ENCODE peak calls at places on chromosomes 11 and 22, in seven cellular contexts. E is sigmoid colon, N is IMR-90, T is adrenal gland, I is body of pancreas, O is ovary, H is HCT116. B is an unnamed sample. For H3K9me3, the result is how much of the 10 kb centered on the place peaks cover.

GRCh38 chr22:27170491-27170890 is 513.1 kb downstream of the MIAT start:
- DNase-seq in E (peak), N (peak), O (peak), T (peak), I (peak), H (peak), B (no peak)

GRCh38 chr22:43833286-43834240 is 21.5 kb upstream of the EFCAB6 start:
- DNase-seq in T (no peak), E (peak), O (no peak), H (no peak), N (no peak), I (no peak), B (no peak)

GRCh38 chr22:46031066-46031465 is 54.1 kb upstream of the WNT7B start:
- DNase-seq in E (peak), N (no peak), I (peak), O (peak), H (no peak), T (peak), B (no peak)

GRCh38 chr11:65803797-65804492 is 17.1 kb downstream of the OVOL1 start:
- DNase-seq in H (no peak), T (no peak), O (no peak), E (peak), I (no peak), N (no peak), B (peak)

GRCh38 chr11:97498891-97499290 is 1109.1 kb downstream of the JRKL start:
- DNase-seq in H (no peak), N (no peak), E (no peak), I (no peak), T (no peak), O (no peak), B (no peak)

GRCh38 chr22:43042101-43042780 is 27.3 kb upstream of the PACSIN2 start:
- DNase-seq in T (no peak), E (no peak), H (no peak), I (peak), N (peak), O (no peak), B (no peak)

GRCh38 chr22:49969751-49970527 is 9.4 kb downstream of the PIM3 start:
- DNase-seq in H (no peak), T (peak), I (peak), O (peak), E (peak), N (no peak), B (peak)

GRCh38 chr11:62193954-62194353 is 3.9 kb downstream of the SCGB1D1 start:
- DNase-seq in E (no peak), I (no peak), H (no peak), O (no peak), N (no peak), T (no peak), B (no peak)

GRCh38 chr11:57777969-57778317 is 16.3 kb downstream of the CTNND1 start:
- DNase-seq in N (no peak), O (no peak), E (no peak), T (no peak), H (no peak), I (peak), B (no peak)

GRCh38 chr22:46081831-46082210 is 68.5 kb upstream of the PPARA start:
- DNase-seq in N (no peak), T (peak), E (peak), I (peak), H (no peak), O (peak), B (peak)

GRCh38 chr22:20026204-20026908 is 5.4 kb downstream of the TANGO2 start:
- DNase-seq in N (no peak), I (no peak), E (no peak), H (no peak), O (no peak), T (no peak), B (no peak)

GRCh38 chr11:35377262-35377661 is 42.1 kb downstream of the SLC1A2 start:
- DNase-seq in E (no peak), T (no peak), N (no peak), H (no peak), I (no peak), O (no peak), B (no peak)

GRCh38 chr11:129273322-129273721 is 81.2 kb upstream of the ARHGAP32 start:
- DNase-seq in H (no peak), E (no peak), N (no peak), O (no peak), I (no peak), T (no peak), B (no peak)

GRCh38 chr22:38062782-38063181 is 5.6 kb downstream of the PICK1 start:
- DNase-seq in E (no peak), T (peak), N (no peak), H (no peak), I (no peak), O (no peak), B (no peak)

GRCh38 chr11:27795955-27796861 is 96.0 kb upstream of the BDNF start:
- DNase-seq in O (no peak), T (no peak), N (peak), E (no peak), H (no peak), I (no peak), B (no peak)

GRCh38 chr22:46293591-46294260 is 2.9 kb upstream of the GTSE1 start:
- DNase-seq in I (no peak), H (no peak), N (peak), T (peak), O (no peak), E (peak), B (peak)

GRCh38 chr11:96230686-96231085 is 112.3 kb downstream of the MAML2 start:
- DNase-seq in H (no peak), T (no peak), E (no peak), N (no peak), O (no peak), I (no peak), B (no peak)

GRCh38 chr11:75197512-75198277 is 42.9 kb upstream of the TPBGL start:
- DNase-seq in T (no peak), N (no peak), O (no peak), E (peak), I (no peak), H (no peak), B (no peak)

GRCh38 chr11:126338346-126339055 is 17.0 kb upstream of the ST3GAL4 start:
- DNase-seq in I (no peak), T (no peak), N (no peak), E (no peak), O (no peak), H (no peak), B (no peak)

GRCh38 chr11:32255876-32256275 is 165.0 kb downstream of the RCN1 start:
- DNase-seq in T (no peak), H (no peak), O (no peak), N (no peak), E (no peak), I (no peak), B (no peak)

GRCh38 chr22:41048791-41049717 is 43.3 kb upstream of the EP300 start:
- DNase-seq in I (peak), T (peak), H (no peak), E (peak), O (peak), N (peak), B (peak)

GRCh38 chr22:43399338-43399979 is 12.4 kb upstream of the MPPED1 start:
- DNase-seq in E (no peak), O (no peak), I (no peak), T (no peak), H (no peak), N (no peak), B (peak)

GRCh38 chr11:73995247-73995646 is 12.6 kb upstream of the UCP2 start:
- DNase-seq in T (no peak), E (no peak), I (no peak), H (no peak), N (peak), O (no peak), B (no peak)

GRCh38 chr11:112553340-112553739 is 292.7 kb upstream of the PLET1 start:
- DNase-seq in I (no peak), T (no peak), N (no peak), H (no peak), E (no peak), O (no peak), B (no peak)

GRCh38 chr11:46639197-46639839 is 22.0 kb downstream of the ATG13 start:
- DNase-seq in T (no peak), E (no peak), H (no peak), I (no peak), N (no peak), O (no peak), B (no peak)

GRCh38 chr11:1569251-1569780 is 2.8 kb downstream of the DUSP8 start:
- DNase-seq in I (peak), T (no peak), H (no peak), N (no peak), E (no peak), O (no peak), B (peak)

GRCh38 chr11:112524808-112525207 is 264.1 kb upstream of the PLET1 start:
- DNase-seq in O (no peak), E (peak), T (peak), N (no peak), I (peak), H (no peak), B (no peak)

GRCh38 chr11:130212431-130212961 is 52.9 kb downstream of the ST14 start:
- DNase-seq in I (no peak), N (no peak), T (no peak), H (no peak), E (peak), O (no peak), B (no peak)

GRCh38 chr11:11580831-11581492 is 40.8 kb downstream of the GALNT18 start:
- DNase-seq in I (no peak), T (peak), O (no peak), H (no peak), N (no peak), E (no peak), B (no peak)

GRCh38 chr22:11360632-11361031 is 4167.4 kb upstream of the OR11H1 start:
- DNase-seq in E (no peak), O (no peak), T (no peak), H (no peak), I (no peak), N (no peak), B (peak)

GRCh38 chr11:97956904-97957303 is 1063.8 kb upstream of the CNTN5 start:
- DNase-seq in H (no peak), I (no peak), E (no peak), T (no peak), N (no peak), O (no peak), B (no peak)

GRCh38 chr11:129704831-129705230 is 110.8 kb upstream of the TMEM45B start:
- DNase-seq in O (no peak), E (no peak), T (no peak), I (no peak), N (no peak), H (no peak), B (no peak)

GRCh38 chr22:24179478-24180210 is 1.6 kb upstream of the SUSD2 start:
- DNase-seq in E (no peak), T (no peak), I (no peak), O (no peak), N (no peak), H (no peak), B (peak)

GRCh38 chr22:42991010-42991651 is 23.8 kb downstream of the PACSIN2 start:
- DNase-seq in T (peak), E (peak), O (no peak), H (no peak), N (peak), I (peak), B (no peak)

GRCh38 chr11:128763224-128763623 is 69.4 kb downstream of the FLI1 start:
- DNase-seq in I (no peak), T (no peak), O (no peak), H (no peak), E (no peak), N (peak), B (no peak)

GRCh38 chr11:94796863-94797262 is 28.7 kb downstream of the AMOTL1 start:
- DNase-seq in O (no peak), T (no peak), H (no peak), E (no peak), I (no peak), N (no peak), B (no peak)

GRCh38 chr11:66847461-66848232 is 4.4 kb downstream of the RCE1 start:
- DNase-seq in H (no peak), O (peak), N (no peak), I (no peak), T (peak), E (peak), B (peak)

GRCh38 chr22:39518996-39519680 is 1.2 kb upstream of the ATF4 start:
- DNase-seq in O (no peak), E (no peak), T (peak), H (no peak), I (no peak), N (peak), B (no peak)

GRCh38 chr11:13134886-13135285 is 125.8 kb downstream of the RASSF10 start:
- DNase-seq in T (no peak), E (no peak), H (no peak), N (no peak), I (no peak), O (no peak), B (no peak)

GRCh38 chr22:37968452-37969251 is 15.2 kb downstream of the POLR2F start:
- DNase-seq in I (no peak), E (no peak), O (no peak), H (no peak), N (no peak), T (no peak), B (no peak)

DNA sequence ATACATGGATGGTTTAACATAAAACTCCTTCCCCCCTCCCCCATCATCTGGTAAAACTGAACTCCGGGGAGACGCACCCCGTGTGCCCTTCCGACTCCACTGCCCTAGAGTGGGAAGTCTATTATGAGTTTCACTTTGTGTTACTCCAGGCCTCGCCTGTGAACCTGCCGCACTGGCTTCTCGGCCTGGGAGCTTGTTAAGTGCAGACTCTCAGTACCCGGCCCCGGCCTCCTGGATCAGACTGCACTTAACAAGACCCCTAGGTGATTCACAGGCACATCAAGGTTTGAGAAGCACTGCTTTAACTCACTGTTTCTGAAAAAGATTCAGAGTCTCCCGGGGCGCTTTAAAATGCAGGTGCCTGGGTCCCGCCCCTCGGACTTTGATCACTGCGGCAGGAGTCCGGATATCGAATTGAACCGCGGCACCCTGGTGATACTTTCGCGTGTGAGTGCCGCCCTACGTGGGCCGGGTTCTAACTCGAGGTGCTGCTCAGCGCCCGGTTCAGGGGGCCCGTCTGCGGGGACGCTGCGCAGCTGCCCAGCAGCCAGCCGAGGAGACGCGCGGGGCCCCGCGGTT is 3.6 kb downstream of the PTGDR2 start:
- DNase-seq in H (no peak), T (no peak), I (peak), O (no peak), N (no peak), E (no peak), B (no peak)
- TF ChIP-seq POLR2A in H (no peak), T (no peak), I (peak), O (no peak), N (no peak), E (no peak), B (no peak)

DNA sequence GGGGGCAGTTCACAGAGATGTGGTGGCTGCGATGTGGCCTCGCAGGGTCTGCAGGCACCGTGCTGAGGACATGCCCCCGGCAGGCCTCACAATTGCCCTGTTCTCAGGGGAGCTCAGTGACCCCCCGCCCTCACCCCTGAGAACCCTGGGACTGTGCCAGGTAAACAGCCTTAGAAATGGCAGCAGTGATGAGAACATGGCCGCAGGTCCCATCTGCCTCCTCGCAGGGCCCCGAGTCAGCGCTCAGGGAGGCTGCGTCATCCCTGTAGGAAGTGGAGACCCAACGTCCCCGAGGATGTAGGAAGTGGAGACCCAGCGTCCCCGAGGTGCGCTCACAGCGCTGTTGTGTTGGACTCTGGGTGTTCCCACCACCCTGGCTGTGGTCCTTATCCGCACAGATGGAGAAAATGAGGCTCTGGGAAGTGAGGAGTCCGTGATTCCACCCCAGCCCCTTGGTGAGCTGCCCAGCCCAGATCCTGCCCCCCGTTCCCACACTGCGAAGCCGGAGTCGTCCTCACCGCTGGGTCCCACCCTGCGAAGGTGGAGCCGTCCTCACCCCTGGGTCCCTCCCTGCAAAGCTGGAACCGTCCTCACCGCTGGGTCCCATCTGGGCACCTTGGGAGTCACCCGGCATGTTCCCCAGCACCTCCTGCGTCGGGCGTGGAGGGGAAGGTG is 1086.8 kb downstream of the BRD1 start:
- DNase-seq in H (no peak), T (no peak), N (no peak), E (no peak), I (no peak), O (no peak), B (peak)
- H3K9me3 ChIP-seq in H (under half), T (under half), N (half or more), E (under half), I (under half), O (under half), B (under half)

GRCh38 chr11:236774-237767 is at the start of gene PSMD13:
- DNase-seq in O (peak), N (peak), H (peak), T (peak), I (peak), E (peak), B (peak)
- TF ChIP-seq POLR2A in O (peak), N (peak), H (peak), T (peak), I (peak), E (peak), B (peak)

GRCh38 chr22:22452211-22452610 is 56.3 kb downstream of the ZNF280B start:
- DNase-seq in H (no peak), T (no peak), N (no peak), E (no peak), I (no peak), O (no peak), B (no peak)

GRCh38 chr22:22458896-22459588 is 49.5 kb downstream of the ZNF280B start:
- DNase-seq in I (no peak), T (no peak), H (no peak), N (no peak), E (no peak), O (no peak), B (no peak)

GRCh38 chr22:22458387-22458786 is 50.2 kb downstream of the ZNF280B start:
- DNase-seq in E (no peak), O (no peak), T (no peak), N (no peak), H (no peak), I (no peak), B (no peak)

GRCh38 chr22:22452996-22453686 is 55.4 kb downstream of the ZNF280B start:
- DNase-seq in I (no peak), O (no peak), E (no peak), N (no peak), H (no peak), T (no peak), B (no peak)

GRCh38 chr22:22454997-22455396 is 53.5 kb downstream of the ZNF280B start:
- DNase-seq in T (no peak), I (no peak), O (no peak), E (no peak), H (no peak), N (no peak), B (no peak)
- H3K9me3 ChIP-seq in T (under half), I (under half), O (under half), E (under half), H (under half), N (under half), B (under half)

DNA sequence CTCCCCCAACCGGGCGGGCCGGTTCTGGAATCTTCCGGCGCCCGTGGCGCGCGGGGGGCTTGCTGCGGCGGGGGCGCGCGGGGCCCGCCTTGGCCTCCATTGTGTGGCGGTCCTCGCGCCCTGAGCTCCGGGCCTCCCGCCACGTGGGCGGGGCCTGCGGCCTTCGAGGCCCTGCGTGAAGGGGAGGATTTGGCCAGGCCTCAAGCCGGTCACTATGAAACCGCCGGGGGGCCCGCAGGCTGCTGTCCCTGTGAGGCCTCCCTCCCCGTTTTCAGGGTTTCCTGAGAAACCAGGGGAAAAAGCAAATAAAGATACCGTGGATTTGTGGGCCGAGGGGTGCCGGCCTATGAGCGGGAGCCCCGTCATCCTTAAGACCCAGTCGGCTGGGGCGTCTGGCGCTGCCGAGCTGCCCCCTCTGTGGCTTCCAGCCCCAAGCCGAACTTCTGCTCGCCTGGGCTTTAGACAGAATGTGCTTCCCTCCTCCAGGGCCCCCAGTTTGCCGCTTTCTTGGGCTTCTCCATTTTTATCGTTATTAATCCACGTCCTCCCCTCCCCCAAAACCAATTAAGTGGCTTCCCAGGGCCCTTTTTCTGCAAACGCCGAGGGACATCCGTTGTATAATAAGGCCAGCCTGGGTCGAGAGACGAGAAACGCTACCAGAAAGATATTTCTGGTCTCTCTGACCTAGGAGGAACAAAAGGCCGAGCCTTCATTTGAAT is 602 bp downstream of the EWSR1 start:
- DNase-seq in N (peak), E (peak), I (peak), T (peak), H (peak), O (peak), B (peak)
- TF ChIP-seq POLR2A in N (no peak), E (no peak), I (no peak), T (no peak), H (no peak), O (no peak), B (no peak)

GRCh38 chr22:47397673-47398072 is 635.2 kb downstream of the TBC1D22A start:
- DNase-seq in N (no peak), T (no peak), H (no peak), O (no peak), I (no peak), E (no peak), B (no peak)
- H3K9me3 ChIP-seq in N (under half), T (under half), H (under half), O (under half), I (under half), E (under half), B (under half)